ENCODE peak calls at places on chromosomes 5 and 9, in seven cellular contexts. A, O, W, K, J, S and M are unnamed samples.

GRCh38 chr5:170388818-170389217 is 349 bp downstream of the KCNMB1 start:
- DNase-seq in A (no peak), O (no peak), W (no peak), K (no peak), J (no peak), S (no peak), M (no peak)

GRCh38 chr5:122112733-122113558 is 16.4 kb upstream of the ZNF474 start:
- DNase-seq in A (no peak), O (no peak), W (no peak), K (no peak), J (no peak), S (no peak), M (no peak)

GRCh38 chr9:92328225-92328624 is 2.5 kb downstream of the CENPP start:
- DNase-seq in A (peak), O (peak), W (peak), K (no peak), J (peak), S (peak), M (peak)

GRCh38 chr9:120892748-120893584 is 16.0 kb upstream of the PHF19 start:
- DNase-seq in A (peak), O (no peak), W (peak), K (peak), J (peak), S (no peak), M (peak)

GRCh38 chr9:2559212-2560152 is 62.1 kb upstream of the VLDLR start:
- DNase-seq in A (peak), O (peak), W (peak), K (no peak), J (peak), S (peak), M (no peak)

GRCh38 chr5:163565492-163565891 is 60.1 kb downstream of the MAT2B start:
- DNase-seq in A (no peak), O (no peak), W (peak), K (no peak), J (no peak), S (no peak), M (no peak)

GRCh38 chr5:79109527-79110492 is 1.8 kb upstream of the BHMT start:
- DNase-seq in A (no peak), O (no peak), W (no peak), K (no peak), J (no peak), S (peak), M (peak)

GRCh38 chr5:37837101-37838032 is 2.5 kb downstream of the GDNF start:
- DNase-seq in A (peak), O (peak), W (peak), K (peak), J (peak), S (peak), M (peak)

GRCh38 chr5:108620516-108620915 is 127.2 kb upstream of the FER start:
- DNase-seq in A (no peak), O (no peak), W (no peak), K (no peak), J (no peak), S (no peak), M (no peak)

GRCh38 chr5:81268797-81269196 is 32.6 kb upstream of the ZCCHC9 start:
- DNase-seq in A (peak), O (peak), W (peak), K (no peak), J (peak), S (peak), M (no peak)

GRCh38 chr5:120465281-120465961 is 1.3 kb downstream of the PRR16 start:
- DNase-seq in A (peak), O (peak), W (peak), K (no peak), J (peak), S (no peak), M (no peak)

GRCh38 chr9:136687721-136688223 is 515 bp upstream of the AGPAT2 start:
- DNase-seq in A (no peak), O (no peak), W (no peak), K (no peak), J (no peak), S (no peak), M (peak)

GRCh38 chr5:80964491-80964890 is 4.3 kb downstream of the RASGRF2 start:
- DNase-seq in A (peak), O (no peak), W (no peak), K (no peak), J (no peak), S (no peak), M (no peak)

GRCh38 chr9:96150324-96151023 is 151.5 kb downstream of the HSD17B3 start:
- DNase-seq in A (no peak), O (no peak), W (no peak), K (no peak), J (no peak), S (no peak), M (peak)

GRCh38 chr5:157603333-157604190 is 28.0 kb upstream of the ADAM19 start:
- DNase-seq in A (peak), O (peak), W (peak), K (no peak), J (peak), S (peak), M (peak)

GRCh38 chr5:64838376-64838775 is 69.6 kb downstream of the CWC27 start:
- DNase-seq in A (peak), O (no peak), W (no peak), K (no peak), J (no peak), S (no peak), M (no peak)

GRCh38 chr5:65924366-65925093 is 1.8 kb upstream of the ERBIN start:
- DNase-seq in A (no peak), O (no peak), W (no peak), K (no peak), J (no peak), S (no peak), M (no peak)

GRCh38 chr5:149671544-149671943 is 58.6 kb upstream of the PPARGC1B start:
- DNase-seq in A (no peak), O (no peak), W (no peak), K (no peak), J (no peak), S (peak), M (no peak)

GRCh38 chr5:109191153-109191558 is 218.6 kb downstream of the PJA2 start:
- DNase-seq in A (peak), O (peak), W (peak), K (no peak), J (no peak), S (peak), M (peak)

GRCh38 chr5:33041586-33041985 is 330.5 kb downstream of the NPR3 start:
- DNase-seq in A (no peak), O (no peak), W (no peak), K (no peak), J (no peak), S (no peak), M (no peak)

GRCh38 chr9:98801969-98802371 is 5.5 kb upstream of the GALNT12 start:
- DNase-seq in A (no peak), O (no peak), W (peak), K (no peak), J (no peak), S (no peak), M (no peak)

GRCh38 chr5:170597876-170598275 is 94.1 kb downstream of the KCNIP1 start:
- DNase-seq in A (peak), O (no peak), W (peak), K (no peak), J (peak), S (no peak), M (no peak)

GRCh38 chr5:959581-960531 is 48.7 kb upstream of the NKD2 start:
- DNase-seq in A (no peak), O (no peak), W (no peak), K (no peak), J (no peak), S (no peak), M (no peak)

GRCh38 chr5:155089649-155090048 is 76.1 kb downstream of the KIF4B start:
- DNase-seq in A (peak), O (no peak), W (no peak), K (no peak), J (no peak), S (no peak), M (no peak)

GRCh38 chr5:36398137-36398536 is 96.4 kb upstream of the RANBP3L start:
- DNase-seq in A (peak), O (no peak), W (peak), K (no peak), J (peak), S (peak), M (no peak)